ENCODE peak calls at places on chromosomes 11 and 22, in seven cellular contexts. I is HepG2, Y is breast epithelium, A is GM23338, E is Karpas-422, X is PC-9, M is fibroblast of lung. C is an unnamed sample.

GRCh38 chr11:13135385-13136271 is 126.5 kb downstream of the RASSF10 start:
- DNase-seq in I (peak; percentile 96), Y (no peak), A (peak; percentile 30), E (no peak), X (no peak), M (peak; percentile 85), C (no peak)

GRCh38 chr22:26367402-26368245 is 61.4 kb upstream of the ASPHD2 start:
- DNase-seq in I (peak; percentile 54), Y (no peak), A (peak; percentile 93), E (peak; percentile 94), X (peak; percentile 40), M (peak; percentile 37), C (peak; percentile 53)

GRCh38 chr22:30970356-30970746 is 1.3 kb downstream of the TUG1 start:
- DNase-seq in I (no peak), Y (no peak), A (peak; percentile 15), E (no peak), X (no peak), M (no peak), C (no peak)

GRCh38 chr11:58629857-58630256 is 7.4 kb downstream of the CNTF start:
- DNase-seq in I (peak; percentile 60), Y (no peak), A (peak; percentile 86), E (peak; percentile 75), X (peak; percentile 40), M (peak; percentile 76), C (peak; percentile 18)

GRCh38 chr11:112425121-112425520 is 164.5 kb upstream of the PLET1 start:
- DNase-seq in I (no peak), Y (no peak), A (no peak), E (no peak), X (no peak), M (no peak), C (no peak)

GRCh38 chr11:93740802-93741093 is 547 bp downstream of the TAF1D start:
- DNase-seq in I (peak; percentile 60), Y (no peak), A (peak; percentile 63), E (peak; percentile 94), X (peak; percentile 61), M (peak; percentile 68), C (peak; percentile 56)

GRCh38 chr11:124748481-124749338 is 3.3 kb downstream of the VSIG2 start:
- DNase-seq in I (no peak), Y (no peak), A (no peak), E (no peak), X (peak; percentile 96), M (no peak), C (no peak)

GRCh38 chr22:27809700-27810365 is 8.3 kb upstream of the MN1 start:
- DNase-seq in I (no peak), Y (no peak), A (no peak), E (no peak), X (no peak), M (no peak), C (no peak)

GRCh38 chr22:38214248-38215056 is 12.7 kb downstream of the MAFF start:
- DNase-seq in I (no peak), Y (no peak), A (peak; percentile 92), E (peak; percentile 71), X (no peak), M (peak; percentile 65), C (peak; percentile 82)

GRCh38 chr11:109422755-109423113 is 744 bp downstream of the C11orf87 start:
- DNase-seq in I (no peak), Y (no peak), A (peak; percentile 6), E (no peak), X (no peak), M (peak; percentile 14), C (no peak)

GRCh38 chr22:49517721-49518120 is 310.0 kb downstream of the BRD1 start:
- DNase-seq in I (no peak), Y (peak; percentile 24), A (no peak), E (no peak), X (no peak), M (no peak), C (no peak)

GRCh38 chr11:80424012-80424695 is 983.3 kb upstream of the TENM4 start:
- DNase-seq in I (no peak), Y (no peak), A (peak; percentile 5), E (no peak), X (peak; percentile 3), M (no peak), C (no peak)

GRCh38 chr11:35030716-35031213 is 108.2 kb upstream of the CD44 start:
- DNase-seq in I (no peak), Y (no peak), A (no peak), E (no peak), X (peak; percentile 95), M (peak; percentile 96), C (no peak)

GRCh38 chr11:70532066-70532440 is 133.7 kb downstream of the CTTN start:
- DNase-seq in I (no peak), Y (peak; percentile 22), A (peak; percentile 64), E (no peak), X (no peak), M (no peak), C (no peak)

GRCh38 chr22:44259366-44260215 is 53.2 kb downstream of the SHISAL1 start:
- DNase-seq in I (no peak), Y (peak; percentile 20), A (no peak), E (no peak), X (no peak), M (no peak), C (no peak)

GRCh38 chr22:32850591-32851517 is 49.3 kb downstream of the TIMP3 start:
- DNase-seq in I (no peak), Y (peak; percentile 62), A (no peak), E (no peak), X (no peak), M (peak; percentile 63), C (no peak)

GRCh38 chr22:49103314-49104052 is 724.2 kb downstream of the BRD1 start:
- DNase-seq in I (no peak), Y (no peak), A (no peak), E (no peak), X (no peak), M (no peak), C (no peak)

GRCh38 chr22:30290318-30290678 is 993 bp upstream of the CASTOR1 start:
- DNase-seq in I (no peak), Y (no peak), A (no peak), E (peak; percentile 72), X (peak; percentile 52), M (no peak), C (no peak)

GRCh38 chr11:90855531-90855930 is 632.7 kb upstream of the CHORDC1 start:
- DNase-seq in I (no peak), Y (no peak), A (no peak), E (no peak), X (no peak), M (no peak), C (no peak)

GRCh38 chr11:91394718-91395414 is 829.8 kb upstream of the FAT3 start:
- DNase-seq in I (peak; percentile 65), Y (no peak), A (no peak), E (no peak), X (peak; percentile 68), M (no peak), C (no peak)

GRCh38 chr11:69361048-69361447 is 67.1 kb downstream of the MYEOV start:
- DNase-seq in I (no peak), Y (peak; percentile 28), A (no peak), E (no peak), X (no peak), M (no peak), C (no peak)

GRCh38 chr11:128900468-128900867 is 9.3 kb downstream of the KCNJ5 start:
- DNase-seq in I (no peak), Y (no peak), A (no peak), E (no peak), X (no peak), M (no peak), C (no peak)

GRCh38 chr22:41876275-41876674 is 38.6 kb downstream of the SHISA8 start:
- DNase-seq in I (no peak), Y (no peak), A (no peak), E (no peak), X (no peak), M (peak; percentile 24), C (no peak)

GRCh38 chr11:114082767-114083181 is 23.3 kb downstream of the ZBTB16 start:
- DNase-seq in I (no peak), Y (no peak), A (no peak), E (no peak), X (no peak), M (no peak), C (no peak)

GRCh38 chr22:29517215-29517908 is 36.2 kb downstream of the THOC5 start:
- DNase-seq in I (no peak), Y (peak; percentile 61), A (no peak), E (peak; percentile 77), X (no peak), M (no peak), C (no peak)

GRCh38 chr11:14541180-14541579 is 21.0 kb upstream of the PSMA1 start:
- DNase-seq in I (peak; percentile 36), Y (no peak), A (no peak), E (no peak), X (no peak), M (peak; percentile 55), C (no peak)
- H3K4me1 ChIP-seq in I (peaks cover 25% of the 10 kb centered on the region), Y (no peaks in the 10 kb centered on the region), A (peaks cover 33% of the 10 kb centered on the region), E (no peaks in the 10 kb centered on the region), X (no peaks in the 10 kb centered on the region), M (no peaks in the 10 kb centered on the region), C (peaks cover 10% of the 10 kb centered on the region)

GRCh38 chr11:86524603-86525352 is 147.6 kb downstream of the ME3 start:
- DNase-seq in I (peak; percentile 44), Y (no peak), A (no peak), E (no peak), X (peak; percentile 83), M (peak; percentile 62), C (no peak)
- H3K27ac ChIP-seq in I (no peak overlapping the region), Y (peak overlapping the region; percentile 7), A (no peak overlapping the region), E (no peak overlapping the region), X (peak overlapping the region; percentile 94), M (peak overlapping the region; percentile 46), C (no peak overlapping the region)

GRCh38 chr11:133956650-133957633 is at the start of gene IGSF9B:
- DNase-seq in I (no peak), Y (peak; percentile 87), A (peak; percentile 94), E (peak; percentile 91), X (no peak), M (peak; percentile 52), C (peak; percentile 92)

GRCh38 chr11:133953999-133954398 is 2.8 kb downstream of the IGSF9B start:
- DNase-seq in I (no peak), Y (no peak), A (no peak), E (no peak), X (no peak), M (no peak), C (no peak)

GRCh38 chr11:133955945-133956421 is 785 bp downstream of the IGSF9B start:
- DNase-seq in I (no peak), Y (no peak), A (peak; percentile 50), E (no peak), X (no peak), M (no peak), C (no peak)

GRCh38 chr11:133955091-133955846 is 1.5 kb downstream of the IGSF9B start:
- DNase-seq in I (no peak), Y (no peak), A (peak; percentile 62), E (no peak), X (no peak), M (no peak), C (peak; percentile 22)

GRCh38 chr11:133957926-133958325 is 1.2 kb upstream of the IGSF9B start:
- DNase-seq in I (no peak), Y (no peak), A (peak; percentile 35), E (no peak), X (no peak), M (no peak), C (no peak)
- H3K4me3 ChIP-seq in I (no peak overlapping the region), Y (peak overlapping the region; percentile 73), A (peak overlapping the region; percentile 87), E (no peak overlapping the region), X (no peak overlapping the region), M (no peak overlapping the region), C (no peak overlapping the region)

DNA sequence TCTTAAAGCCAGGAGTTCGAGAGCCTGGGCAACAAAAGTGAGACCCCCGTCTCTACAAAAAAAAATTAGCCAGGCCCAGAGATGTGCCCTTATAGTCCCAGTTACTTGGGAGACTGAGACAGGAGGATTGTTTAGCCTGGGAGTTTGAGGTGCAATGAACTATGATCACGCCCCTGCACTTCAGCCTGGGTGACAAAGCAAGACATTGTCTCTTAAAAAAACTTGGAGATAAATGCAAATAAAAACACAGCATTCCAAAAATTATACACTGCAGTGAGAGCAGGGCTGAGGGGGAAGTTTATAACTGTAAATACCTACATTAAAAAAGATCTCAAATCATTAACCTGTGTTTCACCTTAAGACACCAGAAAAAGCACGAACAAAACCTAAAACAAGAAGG is 22.1 kb downstream of the AP2A2 start:
- DNase-seq in I (peak; percentile 54), Y (no peak), A (no peak), E (no peak), X (no peak), M (no peak), C (no peak)
- H3K4me1 ChIP-seq in I (peaks cover 94% of the 10 kb centered on the region), Y (no peaks in the 10 kb centered on the region), A (peaks cover 48% of the 10 kb centered on the region), E (no peaks in the 10 kb centered on the region), X (peaks cover 2% of the 10 kb centered on the region), M (peaks cover 3% of the 10 kb centered on the region), C (no peaks in the 10 kb centered on the region)